ENCODE peak calls at places on chromosomes 6 and 20, in ten cellular contexts. V, G, K, Z, W, Q, X, U, M and H are unnamed samples.

GRCh38 chr6:161373905-161374451 is 100.1 kb upstream of the AGPAT4 start:
- DNase-seq in K (peak; percentile 45), G (peak; percentile 64), W (peak; percentile 50), Z (peak; percentile 33), V (peak; percentile 88), X (peak; percentile 61), M (peak; percentile 66), U (peak; percentile 84), Q (no peak), H (peak; percentile 46)

GRCh38 chr20:57871237-57871632 is 161.4 kb upstream of the PMEPA1 start:
- DNase-seq in W (no peak), M (no peak), V (no peak), K (no peak), G (no peak), U (no peak), X (no peak), Z (no peak), Q (no peak), H (no peak)

GRCh38 chr6:75124983-75125382 is 80.9 kb downstream of the COL12A1 start:
- DNase-seq in X (no peak), W (peak; percentile 49), U (no peak), G (no peak), V (no peak), Q (no peak), M (peak; percentile 81), K (no peak), Z (no peak), H (no peak)

GRCh38 chr20:5222919-5223634 is 93.7 kb downstream of the PROKR2 start:
- DNase-seq in Z (peak; percentile 52), V (peak; percentile 81), W (peak; percentile 69), M (peak; percentile 64), K (peak; percentile 22), U (peak; percentile 45), Q (no peak), G (peak; percentile 69), X (peak; percentile 23), H (no peak)

GRCh38 chr6:14190596-14191224 is 73.1 kb downstream of the CD83 start:
- DNase-seq in M (no peak), U (no peak), K (no peak), Z (no peak), G (no peak), X (no peak), Q (no peak), W (no peak), V (no peak), H (no peak)

GRCh38 chr20:15642099-15642498 is 931.1 kb downstream of the KIF16B start:
- DNase-seq in Q (no peak), X (no peak), Z (no peak), M (no peak), W (no peak), V (no peak), K (no peak), U (no peak), G (no peak), H (no peak)

GRCh38 chr6:26017567-26017966 is 55.0 kb downstream of the TRIM38 start:
- DNase-seq in X (peak; percentile 55), Z (peak; percentile 70), M (peak; percentile 94), W (peak; percentile 95), Q (peak; percentile 78), G (no peak), V (peak; percentile 65), K (peak; percentile 55), U (peak; percentile 90), H (peak; percentile 76)

GRCh38 chr6:151269318-151269995 is 29.7 kb downstream of the AKAP12 start:
- DNase-seq in Z (no peak), M (peak; percentile 94), X (no peak), W (peak; percentile 50), V (no peak), Q (no peak), U (no peak), G (no peak), K (no peak), H (no peak)

GRCh38 chr6:18022398-18023231 is 35.2 kb upstream of the KIF13A start:
- DNase-seq in Z (no peak), U (no peak), W (peak; percentile 57), Q (no peak), G (no peak), M (peak; percentile 39), K (no peak), V (peak; percentile 35), X (no peak), H (no peak)

GRCh38 chr6:126267621-126268020 is 72.3 kb upstream of the CENPW start:
- DNase-seq in Z (no peak), Q (no peak), U (no peak), M (no peak), V (no peak), X (no peak), W (no peak), K (no peak), G (no peak), H (no peak)

GRCh38 chr6:138227316-138227781 is 9.1 kb upstream of the PBOV1 start:
- DNase-seq in M (no peak), U (no peak), G (no peak), W (no peak), Z (no peak), V (no peak), X (peak; percentile 48), Q (no peak), K (no peak), H (peak; percentile 62)

GRCh38 chr20:51094221-51094620 is 71.3 kb upstream of the KCNG1 start:
- DNase-seq in Z (no peak), V (no peak), Q (no peak), M (no peak), W (no peak), X (no peak), U (no peak), K (no peak), G (no peak), H (peak; percentile 20)

GRCh38 chr6:34146801-34147592 is 1.1 kb upstream of the GRM4 start:
- DNase-seq in M (peak; percentile 54), W (peak; percentile 7), Z (no peak), X (no peak), U (no peak), V (no peak), K (no peak), Q (no peak), G (no peak), H (no peak)

GRCh38 chr20:61866165-61866564 is 199.5 kb downstream of the TAF4 start:
- DNase-seq in G (no peak), U (no peak), K (no peak), X (no peak), Z (no peak), W (no peak), V (no peak), Q (no peak), M (no peak), H (no peak)

GRCh38 chr20:61861858-61862257 is 203.8 kb downstream of the TAF4 start:
- DNase-seq in Z (no peak), G (no peak), V (no peak), W (no peak), K (no peak), M (no peak), Q (peak; percentile 38), X (no peak), U (no peak), H (no peak)

GRCh38 chr20:61861054-61861841 is 204.4 kb downstream of the TAF4 start:
- DNase-seq in W (no peak), Z (no peak), K (no peak), M (no peak), G (no peak), Q (peak; percentile 55), V (no peak), U (no peak), X (no peak), H (no peak)

GRCh38 chr20:61865353-61865752 is 200.3 kb downstream of the TAF4 start:
- DNase-seq in K (no peak), X (no peak), G (no peak), M (no peak), Z (no peak), V (no peak), Q (no peak), U (no peak), W (no peak), H (no peak)

DNA sequence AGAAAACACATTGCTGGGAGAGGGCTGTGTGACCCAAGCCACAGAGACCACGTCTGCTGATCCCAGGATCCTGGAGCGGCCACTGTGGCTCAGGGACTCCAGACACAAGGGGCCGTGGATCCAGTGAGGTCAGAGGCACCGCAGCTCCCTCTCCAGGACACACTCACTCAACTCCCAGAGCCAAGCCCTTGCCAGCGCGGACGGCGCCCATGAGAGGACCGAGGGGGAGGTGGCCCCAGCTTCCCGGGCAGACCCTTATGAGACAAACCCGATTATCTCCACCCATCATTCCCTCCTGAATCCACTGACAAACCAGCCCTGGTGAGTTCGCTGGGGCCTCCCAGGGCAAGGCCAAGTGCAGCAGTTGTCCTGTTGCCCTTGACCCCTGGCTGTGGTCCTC is 201.2 kb downstream of the TAF4 start:
- DNase-seq in K (no peak), G (no peak), W (no peak), M (no peak), U (no peak), Z (no peak), X (no peak), V (no peak), Q (peak; percentile 70), H (no peak)
- H3K4me3 ChIP-seq in K (no peak overlapping the region), G (no peak overlapping the region), W (no peak overlapping the region), M (no peak overlapping the region), U (no peak overlapping the region), Z (no peak overlapping the region), X (no peak overlapping the region), V (no peak overlapping the region), Q (no peak overlapping the region), H (no peak overlapping the region)

GRCh38 chr6:136762022-136762975 is 30.0 kb downstream of the MAP3K5 start:
- DNase-seq in K (no peak), Z (no peak), V (no peak), G (peak; percentile 55), U (no peak), X (no peak), Q (no peak), W (no peak), M (no peak), H (no peak)
- H3K4me3 ChIP-seq in K (peak overlapping the region; percentile 29), Z (peak overlapping the region; percentile 32), V (peak overlapping the region; percentile 6), G (peak overlapping the region; percentile 47), U (no peak overlapping the region), X (no peak overlapping the region), Q (no peak overlapping the region), W (no peak overlapping the region), M (no peak overlapping the region), H (peak overlapping the region; percentile 35)

GRCh38 chr20:63831696-63832686 is 927 bp upstream of the ZBTB46 start:
- DNase-seq in Q (peak; percentile 89), M (no peak), W (no peak), G (no peak), V (no peak), U (peak; percentile 84), K (no peak), Z (peak; percentile 66), X (no peak), H (no peak)
- H3K4me3 ChIP-seq in Q (peak overlapping the region; percentile 53), M (no peak overlapping the region), W (peak overlapping the region; percentile 59), G (no peak overlapping the region), V (peak overlapping the region; percentile 53), U (peak overlapping the region; percentile 64), K (peak overlapping the region; percentile 22), Z (peak overlapping the region; percentile 83), X (peak overlapping the region; percentile 60), H (peak overlapping the region; percentile 71)

DNA sequence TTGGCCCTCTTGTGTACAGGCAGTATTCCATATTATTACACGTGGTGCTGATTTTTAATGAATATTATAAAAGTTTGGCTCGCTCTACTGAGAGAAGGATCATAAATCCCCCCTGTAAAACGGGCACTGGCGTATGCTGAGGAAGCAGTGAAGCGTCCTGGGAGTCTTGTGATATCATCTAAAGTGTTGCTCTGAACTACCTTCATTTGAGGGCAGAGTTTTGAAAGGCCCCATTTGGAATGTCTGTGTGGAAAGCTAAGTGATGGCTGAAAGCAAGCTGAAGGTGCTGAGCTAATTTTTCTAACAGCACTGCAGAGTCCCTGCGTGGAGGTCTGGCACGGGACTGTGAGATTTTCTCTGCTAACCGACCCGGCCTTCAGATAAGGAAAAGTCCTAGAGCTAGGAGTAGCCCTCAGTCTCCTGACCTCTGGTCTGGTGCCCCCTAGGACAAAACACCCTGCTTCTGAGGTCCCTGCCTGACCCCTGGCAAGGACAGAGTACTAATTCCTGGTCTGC is 1.3 kb upstream of the BACH2 start:
- DNase-seq in Q (no peak), V (no peak), U (peak; percentile 42), X (no peak), W (no peak), G (no peak), M (no peak), Z (no peak), K (no peak), H (no peak)
- H3K4me3 ChIP-seq in Q (no peak overlapping the region), V (peak overlapping the region; percentile 56), U (no peak overlapping the region), X (no peak overlapping the region), W (no peak overlapping the region), G (no peak overlapping the region), M (no peak overlapping the region), Z (no peak overlapping the region), K (no peak overlapping the region), H (no peak overlapping the region)